ENCODE peak calls at places on chromosomes 4 and X, in seven cellular contexts. W is CD4-positive, CD25-positive, alpha-beta regulatory T cell; D is memory B cell; P is left colon; U is NCI-H524; I is D341Med; R is activated CD8-positive, alpha-beta T cell treated with anti-CD3 and anti-CD28 coated beads, Interleukin-2, amount 10 ng/mL, durations not matched to agents 7 days and 5 days. G is an unnamed sample.

GRCh38 chr4:111542056-111542455 is 603.2 kb upstream of the FAM241A start:
- DNase-seq in U (no peak), P (no peak), I (no peak), D (no peak), W (no peak), R (no peak), G (peak)

GRCh38 chr4:74674750-74675149 is 119.6 kb downstream of the BTC start:
- DNase-seq in D (no peak), P (no peak), W (no peak), I (no peak), R (no peak), U (no peak), G (no peak)

GRCh38 chr4:115058533-115058932 is 54.9 kb downstream of the NDST4 start:
- DNase-seq in P (no peak), I (no peak), U (no peak), D (no peak), W (no peak), R (no peak), G (no peak)

GRCh38 chr4:98630804-98631454 is 27.5 kb downstream of the TSPAN5 start:
- DNase-seq in W (no peak), P (no peak), I (no peak), R (no peak), D (no peak), U (no peak), G (peak)

GRCh38 chr4:3374011-3374645 is 67.6 kb upstream of the HGFAC start:
- DNase-seq in P (no peak), I (no peak), R (no peak), W (no peak), U (no peak), D (no peak), G (no peak)

GRCh38 chr4:145939856-145940255 is 1.2 kb upstream of the ZNF827 start:
- DNase-seq in W (no peak), P (no peak), I (no peak), R (no peak), U (no peak), D (no peak), G (no peak)

GRCh38 chrX:131830400-131831184 is 192.5 kb upstream of the STK26 start:
- DNase-seq in I (peak), U (peak), P (peak), D (peak), R (peak), W (peak), G (peak)

GRCh38 chr4:173242466-173243250 is 74.0 kb downstream of the GALNT7 start:
- DNase-seq in R (peak), W (no peak), D (no peak), P (no peak), I (no peak), U (no peak), G (peak)

GRCh38 chrX:38860106-38861013 is 59.1 kb downstream of the MID1IP1 start:
- DNase-seq in W (no peak), P (no peak), U (no peak), R (no peak), I (no peak), D (no peak), G (no peak)

GRCh38 chr4:20253272-20253798 is 1.6 kb downstream of the SLIT2 start:
- DNase-seq in D (no peak), P (no peak), I (peak), U (peak), W (no peak), R (no peak), G (peak)

GRCh38 chr4:166280642-166281041 is 407.6 kb downstream of the TLL1 start:
- DNase-seq in W (no peak), R (no peak), I (no peak), P (no peak), U (no peak), D (no peak), G (no peak)

GRCh38 chr4:24774452-24774851 is 20.9 kb upstream of the SOD3 start:
- DNase-seq in P (no peak), U (no peak), D (no peak), R (no peak), W (no peak), I (no peak), G (peak)

GRCh38 chrX:65769564-65770292 is 102.3 kb downstream of the MSN start:
- DNase-seq in I (no peak), U (no peak), R (no peak), P (no peak), D (no peak), W (no peak), G (no peak)

GRCh38 chr4:73607375-73608026 is 12.7 kb downstream of the RASSF6 start:
- DNase-seq in P (no peak), I (no peak), U (no peak), D (no peak), R (no peak), W (no peak), G (peak)

GRCh38 chr4:127370495-127371069 is 262.2 kb upstream of the INTU start:
- DNase-seq in P (no peak), D (no peak), U (no peak), R (no peak), W (no peak), I (no peak), G (no peak)

GRCh38 chr4:184811484-184812180 is 14.1 kb downstream of the ACSL1 start:
- DNase-seq in D (no peak), I (no peak), U (no peak), R (no peak), P (no peak), W (no peak), G (peak)

GRCh38 chr4:113835005-113835404 is 73.5 kb upstream of the CAMK2D start:
- DNase-seq in I (no peak), D (no peak), W (no peak), R (no peak), U (no peak), P (no peak), G (peak)

G was measured in amniotic epithelial cell.